ENCODE peak calls at places on chromosome 4, in seven cellular contexts. X, Z, S, U, N, T and E are unnamed samples.

GRCh38 chr4:2746891-2747695 is 9.0 kb downstream of the TNIP2 start:
- DNase-seq in X (no peak), U (no peak), T (no peak), Z (no peak), N (no peak), S (no peak), E (no peak)

GRCh38 chr4:30866907-30867306 is 146.7 kb downstream of the PCDH7 start:
- DNase-seq in N (no peak), S (peak; percentile 61), T (peak; percentile 40), Z (no peak), U (no peak), X (no peak), E (no peak)

GRCh38 chr4:78032446-78032845 is 24.7 kb upstream of the FRAS1 start:
- DNase-seq in N (no peak), U (no peak), X (peak; percentile 53), Z (no peak), S (peak; percentile 75), T (peak; percentile 46), E (no peak)

GRCh38 chr4:140037353-140038030 is 116.5 kb downstream of the MAML3 start:
- DNase-seq in N (peak; percentile 97), U (peak; percentile 80), T (no peak), Z (no peak), S (peak; percentile 67), X (no peak), E (no peak)

GRCh38 chr4:176791591-176792347 is 953 bp downstream of the VEGFC start:
- DNase-seq in X (peak; percentile 38), S (peak; percentile 7), T (peak; percentile 28), N (peak; percentile 54), Z (peak; percentile 58), U (peak; percentile 70), E (peak; percentile 26)

GRCh38 chr4:62881210-62881609 is 1528.0 kb downstream of the TECRL start:
- DNase-seq in T (no peak), S (no peak), Z (no peak), X (no peak), U (no peak), N (no peak), E (no peak)

GRCh38 chr4:153036931-153037330 is 100.8 kb downstream of the FHDC1 start:
- DNase-seq in U (no peak), S (no peak), Z (no peak), X (no peak), T (no peak), N (no peak), E (no peak)

GRCh38 chr4:75598390-75598789 is 31.9 kb downstream of the CDKL2 start:
- DNase-seq in T (peak; percentile 30), S (peak; percentile 21), X (no peak), U (peak; percentile 56), N (peak; percentile 39), Z (no peak), E (no peak)

GRCh38 chr4:8908206-8908893 is 36.7 kb upstream of the HMX1 start:
- DNase-seq in Z (peak; percentile 39), X (peak; percentile 28), S (no peak), U (no peak), N (no peak), T (no peak), E (no peak)

GRCh38 chr4:186144596-186145569 is 40.4 kb downstream of the FAM149A start:
- DNase-seq in U (peak; percentile 64), N (peak; percentile 43), Z (peak; percentile 82), X (peak; percentile 71), S (peak; percentile 55), T (peak; percentile 67), E (peak; percentile 77)

GRCh38 chr4:27327421-27328181 is 467.0 kb downstream of the STIM2 start:
- DNase-seq in N (no peak), T (no peak), X (no peak), U (no peak), S (no peak), Z (no peak), E (no peak)

GRCh38 chr4:168794881-168795280 is 215.2 kb downstream of the CBR4 start:
- DNase-seq in T (no peak), N (no peak), S (peak; percentile 47), Z (no peak), X (no peak), U (peak; percentile 55), E (no peak)

GRCh38 chr4:84856468-84856867 is 110.0 kb downstream of the WDFY3 start:
- DNase-seq in S (no peak), U (no peak), N (no peak), T (peak; percentile 79), Z (no peak), X (no peak), E (no peak)

GRCh38 chr4:166165829-166166420 is 292.9 kb downstream of the TLL1 start:
- DNase-seq in N (peak; percentile 68), U (peak; percentile 79), Z (no peak), X (no peak), T (peak; percentile 73), S (peak; percentile 90), E (peak; percentile 74)

GRCh38 chr4:121266982-121267381 is 102.9 kb upstream of the TNIP3 start:
- DNase-seq in S (peak; percentile 33), X (no peak), U (no peak), T (no peak), N (no peak), Z (no peak), E (no peak)

GRCh38 chr4:146192060-146192459 is 16.5 kb downstream of the LSM6 start:
- DNase-seq in Z (no peak), X (no peak), S (peak; percentile 73), N (no peak), U (no peak), T (peak; percentile 21), E (no peak)

GRCh38 chr4:26863512-26863911 is 2.9 kb downstream of the STIM2 start:
- DNase-seq in T (no peak), N (no peak), U (no peak), X (no peak), S (no peak), Z (no peak), E (no peak)

GRCh38 chr4:138445098-138445497 is 202.9 kb upstream of the SLC7A11 start:
- DNase-seq in N (peak; percentile 12), U (no peak), T (no peak), X (no peak), Z (no peak), S (no peak), E (no peak)

GRCh38 chr4:10281996-10282395 is 165.4 kb upstream of the WDR1 start:
- DNase-seq in T (no peak), N (no peak), Z (no peak), U (no peak), S (peak; percentile 37), X (no peak), E (no peak)

GRCh38 chr4:105182211-105182610 is 35.5 kb downstream of the TET2 start:
- DNase-seq in S (peak; percentile 83), T (no peak), X (no peak), U (no peak), N (peak; percentile 23), Z (no peak), E (no peak)

GRCh38 chr4:105184316-105184988 is 37.8 kb downstream of the TET2 start:
- DNase-seq in U (no peak), T (no peak), Z (no peak), X (no peak), N (peak; percentile 35), S (no peak), E (no peak)

GRCh38 chr4:105179539-105180401 is 33.1 kb downstream of the TET2 start:
- DNase-seq in S (no peak), X (no peak), Z (no peak), U (peak; percentile 22), T (no peak), N (peak; percentile 32), E (no peak)

GRCh38 chr4:105186701-105187158 is 40.1 kb downstream of the TET2 start:
- DNase-seq in X (no peak), T (no peak), Z (no peak), S (no peak), N (peak; percentile 78), U (peak; percentile 43), E (no peak)

GRCh38 chr4:105181259-105181658 is 34.6 kb downstream of the TET2 start:
- DNase-seq in Z (no peak), T (peak; percentile 77), X (no peak), U (no peak), S (peak; percentile 36), N (no peak), E (peak; percentile 78)
- H4K8ac ChIP-seq in Z (no peak overlapping the region), T (no peak overlapping the region), X (no peak overlapping the region), U (no peak overlapping the region), S (no peak overlapping the region), N (no peak overlapping the region), E (no peak overlapping the region)

DNA sequence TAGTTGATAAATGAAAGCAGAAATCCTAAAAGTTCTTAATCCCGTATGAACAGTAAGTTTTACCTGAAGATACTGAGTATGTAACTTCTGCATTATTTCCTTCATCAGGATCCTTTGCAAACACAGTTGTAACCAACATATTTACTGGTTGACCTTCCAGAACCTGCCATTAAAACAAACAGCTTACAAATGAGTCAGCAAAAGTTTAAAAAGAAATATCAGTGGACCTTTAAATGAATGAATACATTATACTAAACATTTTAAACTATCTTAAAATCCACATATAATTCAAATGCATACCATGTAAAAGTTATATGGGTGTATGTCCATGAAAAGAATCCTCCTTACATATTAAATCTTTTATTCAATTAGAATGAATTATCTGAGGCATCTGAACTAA is 163.6 kb downstream of the DCHS2 start:
- DNase-seq in U (no peak), N (no peak), T (no peak), X (no peak), S (no peak), Z (no peak), E (no peak)
- H4K8ac ChIP-seq in U (no peak overlapping the region), N (no peak overlapping the region), T (no peak overlapping the region), X (no peak overlapping the region), S (no peak overlapping the region), Z (no peak overlapping the region), E (no peak overlapping the region)

DNA sequence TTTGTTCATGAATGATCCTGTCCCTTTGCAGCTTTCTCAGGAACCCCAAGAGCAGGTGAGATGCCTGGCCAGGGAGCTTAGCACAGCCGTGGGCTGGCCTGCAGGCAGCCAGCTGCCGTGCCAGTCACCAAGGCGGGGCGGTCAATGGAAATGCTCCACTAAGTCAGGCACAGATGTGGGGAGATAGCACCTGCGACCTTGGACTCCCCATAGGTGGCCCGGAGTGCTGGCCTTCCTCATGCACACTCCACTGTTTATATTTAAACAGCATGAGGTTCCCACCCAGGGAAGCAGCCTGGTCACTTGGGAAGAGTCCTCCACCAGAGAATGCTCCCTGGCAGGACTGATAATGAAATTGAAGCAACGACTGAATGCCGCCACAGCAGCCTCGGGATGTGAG is 14.2 kb upstream of the ADRA2C start:
- DNase-seq in X (no peak), U (no peak), Z (no peak), S (no peak), T (no peak), N (no peak), E (no peak)
- H4K8ac ChIP-seq in X (no peak overlapping the region), U (no peak overlapping the region), Z (peak overlapping the region; percentile 77), S (no peak overlapping the region), T (no peak overlapping the region), N (no peak overlapping the region), E (no peak overlapping the region)

GRCh38 chr4:7156273-7157139 is 35.8 kb upstream of the SORCS2 start:
- DNase-seq in T (peak; percentile 75), N (peak; percentile 25), Z (peak; percentile 67), X (peak; percentile 79), U (peak; percentile 9), S (no peak), E (peak; percentile 33)

GRCh38 chr4:7157140-7157488 is 35.2 kb upstream of the SORCS2 start:
- DNase-seq in U (no peak), Z (no peak), S (no peak), T (no peak), N (no peak), X (no peak), E (no peak)

GRCh38 chr4:7158081-7158750 is 34.1 kb upstream of the SORCS2 start:
- DNase-seq in U (no peak), S (no peak), N (no peak), X (peak; percentile 10), T (no peak), Z (no peak), E (no peak)

GRCh38 chr4:7158991-7159390 is 33.3 kb upstream of the SORCS2 start:
- DNase-seq in S (no peak), U (no peak), N (no peak), Z (no peak), X (peak; percentile 14), T (no peak), E (no peak)

GRCh38 chr4:7157666-7158065 is 34.7 kb upstream of the SORCS2 start:
- DNase-seq in Z (no peak), U (no peak), T (no peak), X (peak; percentile 4), S (no peak), N (no peak), E (no peak)
- H4K8ac ChIP-seq in Z (no peak overlapping the region), U (no peak overlapping the region), T (no peak overlapping the region), X (no peak overlapping the region), S (no peak overlapping the region), N (no peak overlapping the region), E (no peak overlapping the region)